ENCODE peak calls at places on chromosome 16, in ten cellular contexts. One of them, this sample, is unnamed.

GRCh38 chr16:3637371-3637923 is 17.0 kb upstream of the DNASE1 start:
- ATAC-seq in activated B cell treated with CpG ODN at 0.5 μM for 24 hours: peak; percentile 80
- ATAC-seq in lung: no peak
- ATAC-seq in CD8-positive, alpha-beta T cell: peak; percentile 87
- ATAC-seq in HepG2: peak; percentile 51
- ATAC-seq in body of pancreas: no peak
- ATAC-seq in left lobe of liver: peak; percentile 57
- ATAC-seq in GM23338: peak; percentile 20
- ATAC-seq in naive B cell: peak; percentile 75
- ATAC-seq in gastroesophageal sphincter: no peak
- ATAC-seq in this sample: peak; percentile 57

GRCh38 chr16:11734025-11734652 is 8.5 kb downstream of the TXNDC11 start:
- ATAC-seq in gastroesophageal sphincter: no peak
- ATAC-seq in lung: no peak
- ATAC-seq in naive B cell: no peak
- ATAC-seq in activated B cell treated with CpG ODN at 0.5 μM for 24 hours: no peak
- ATAC-seq in CD8-positive, alpha-beta T cell: no peak
- ATAC-seq in HepG2: peak; percentile 16
- ATAC-seq in GM23338: no peak
- ATAC-seq in body of pancreas: no peak
- ATAC-seq in left lobe of liver: peak; percentile 67
- ATAC-seq in this sample: no peak

GRCh38 chr16:73071131-73071940 is 23.4 kb upstream of the ZFHX3 start:
- ATAC-seq in naive B cell: no peak
- ATAC-seq in activated B cell treated with CpG ODN at 0.5 μM for 24 hours: no peak
- ATAC-seq in body of pancreas: peak; percentile 66
- ATAC-seq in HepG2: peak; percentile 68
- ATAC-seq in left lobe of liver: peak; percentile 62
- ATAC-seq in gastroesophageal sphincter: no peak
- ATAC-seq in lung: no peak
- ATAC-seq in GM23338: peak; percentile 52
- ATAC-seq in CD8-positive, alpha-beta T cell: no peak
- ATAC-seq in this sample: no peak

GRCh38 chr16:8912793-8913192 is 30.6 kb downstream of the LITAFD start:
- ATAC-seq in body of pancreas: no peak
- ATAC-seq in left lobe of liver: no peak
- ATAC-seq in CD8-positive, alpha-beta T cell: no peak
- ATAC-seq in naive B cell: no peak
- ATAC-seq in HepG2: no peak
- ATAC-seq in GM23338: no peak
- ATAC-seq in lung: no peak
- ATAC-seq in activated B cell treated with CpG ODN at 0.5 μM for 24 hours: no peak
- ATAC-seq in gastroesophageal sphincter: no peak
- ATAC-seq in this sample: no peak

GRCh38 chr16:48347191-48347860 is 37.9 kb downstream of the SIAH1 start:
- ATAC-seq in body of pancreas: no peak
- ATAC-seq in left lobe of liver: peak; percentile 44
- ATAC-seq in HepG2: no peak
- ATAC-seq in GM23338: no peak
- ATAC-seq in naive B cell: no peak
- ATAC-seq in gastroesophageal sphincter: no peak
- ATAC-seq in activated B cell treated with CpG ODN at 0.5 μM for 24 hours: no peak
- ATAC-seq in CD8-positive, alpha-beta T cell: peak; percentile 60
- ATAC-seq in lung: no peak
- ATAC-seq in this sample: no peak

GRCh38 chr16:78763821-78764440 is 664.5 kb downstream of the WWOX start:
- ATAC-seq in body of pancreas: no peak
- ATAC-seq in CD8-positive, alpha-beta T cell: no peak
- ATAC-seq in HepG2: no peak
- ATAC-seq in left lobe of liver: peak; percentile 89
- ATAC-seq in gastroesophageal sphincter: peak; percentile 26
- ATAC-seq in naive B cell: no peak
- ATAC-seq in activated B cell treated with CpG ODN at 0.5 μM for 24 hours: no peak
- ATAC-seq in GM23338: no peak
- ATAC-seq in lung: no peak
- ATAC-seq in this sample: no peak

GRCh38 chr16:68417711-68418301 is 30.5 kb downstream of the SMPD3 start:
- ATAC-seq in body of pancreas: peak; percentile 36
- ATAC-seq in activated B cell treated with CpG ODN at 0.5 μM for 24 hours: peak; percentile 85
- ATAC-seq in naive B cell: peak; percentile 93
- ATAC-seq in left lobe of liver: peak; percentile 23
- ATAC-seq in CD8-positive, alpha-beta T cell: peak; percentile 90
- ATAC-seq in HepG2: no peak
- ATAC-seq in GM23338: no peak
- ATAC-seq in gastroesophageal sphincter: no peak
- ATAC-seq in lung: no peak
- ATAC-seq in this sample: peak; percentile 89

GRCh38 chr16:79602615-79603014 is 2.1 kb upstream of the MAF start:
- ATAC-seq in naive B cell: no peak
- ATAC-seq in CD8-positive, alpha-beta T cell: no peak
- ATAC-seq in body of pancreas: no peak
- ATAC-seq in HepG2: no peak
- ATAC-seq in lung: no peak
- ATAC-seq in activated B cell treated with CpG ODN at 0.5 μM for 24 hours: no peak
- ATAC-seq in GM23338: no peak
- ATAC-seq in gastroesophageal sphincter: no peak
- ATAC-seq in left lobe of liver: no peak
- ATAC-seq in this sample: no peak

GRCh38 chr16:73037845-73038570 is 9.9 kb downstream of the ZFHX3 start:
- ATAC-seq in CD8-positive, alpha-beta T cell: no peak
- ATAC-seq in activated B cell treated with CpG ODN at 0.5 μM for 24 hours: no peak
- ATAC-seq in left lobe of liver: no peak
- ATAC-seq in GM23338: no peak
- ATAC-seq in HepG2: peak; percentile 72
- ATAC-seq in lung: no peak
- ATAC-seq in gastroesophageal sphincter: no peak
- ATAC-seq in naive B cell: no peak
- ATAC-seq in body of pancreas: no peak
- ATAC-seq in this sample: no peak

GRCh38 chr16:57667526-57668258 is 414 bp upstream of the ADGRG3 start:
- ATAC-seq in left lobe of liver: peak; percentile 86
- ATAC-seq in gastroesophageal sphincter: peak; percentile 64
- ATAC-seq in naive B cell: no peak
- ATAC-seq in body of pancreas: peak; percentile 35
- ATAC-seq in activated B cell treated with CpG ODN at 0.5 μM for 24 hours: no peak
- ATAC-seq in lung: peak; percentile 58
- ATAC-seq in CD8-positive, alpha-beta T cell: no peak
- ATAC-seq in GM23338: peak; percentile 75
- ATAC-seq in HepG2: peak; percentile 93
- ATAC-seq in this sample: peak; percentile 13

GRCh38 chr16:998211-998610 is 16.6 kb downstream of the SOX8 start:
- ATAC-seq in left lobe of liver: no peak
- ATAC-seq in body of pancreas: no peak
- ATAC-seq in lung: no peak
- ATAC-seq in HepG2: no peak
- ATAC-seq in gastroesophageal sphincter: no peak
- ATAC-seq in activated B cell treated with CpG ODN at 0.5 μM for 24 hours: no peak
- ATAC-seq in naive B cell: no peak
- ATAC-seq in GM23338: no peak
- ATAC-seq in CD8-positive, alpha-beta T cell: no peak
- ATAC-seq in this sample: no peak

GRCh38 chr16:30600215-30600614 is 10.0 kb downstream of the ZNF689 start:
- ATAC-seq in lung: no peak
- ATAC-seq in naive B cell: no peak
- ATAC-seq in body of pancreas: no peak
- ATAC-seq in left lobe of liver: no peak
- ATAC-seq in GM23338: no peak
- ATAC-seq in activated B cell treated with CpG ODN at 0.5 μM for 24 hours: no peak
- ATAC-seq in HepG2: no peak
- ATAC-seq in gastroesophageal sphincter: no peak
- ATAC-seq in CD8-positive, alpha-beta T cell: no peak
- ATAC-seq in this sample: no peak

GRCh38 chr16:78503501-78504110 is 404.2 kb downstream of the WWOX start:
- ATAC-seq in GM23338: peak; percentile 25
- ATAC-seq in activated B cell treated with CpG ODN at 0.5 μM for 24 hours: no peak
- ATAC-seq in lung: no peak
- ATAC-seq in CD8-positive, alpha-beta T cell: no peak
- ATAC-seq in HepG2: no peak
- ATAC-seq in body of pancreas: peak; percentile 40
- ATAC-seq in naive B cell: no peak
- ATAC-seq in gastroesophageal sphincter: no peak
- ATAC-seq in left lobe of liver: peak; percentile 29
- ATAC-seq in this sample: no peak

GRCh38 chr16:10343124-10343760 is 42.6 kb upstream of the ATF7IP2 start:
- ATAC-seq in body of pancreas: no peak
- ATAC-seq in naive B cell: no peak
- ATAC-seq in gastroesophageal sphincter: no peak
- ATAC-seq in GM23338: no peak
- ATAC-seq in lung: no peak
- ATAC-seq in left lobe of liver: no peak
- ATAC-seq in CD8-positive, alpha-beta T cell: no peak
- ATAC-seq in HepG2: peak; percentile 48
- ATAC-seq in activated B cell treated with CpG ODN at 0.5 μM for 24 hours: no peak
- ATAC-seq in this sample: no peak